ENCODE peak calls at places on chromosomes 16 and 17, in ten cellular contexts. K is H1; T is adrenal gland; P is amygdala; S is NCI-H2107; V is activated T-cell treated with anti-CD3 and anti-CD28 coated beads for 1 hour; L is kidney glomerular epithelial cell; I is stimulated activated CD4-positive, alpha-beta T cell treated with anti-CD3 and anti-CD28 coated beads, Interleukin-1b, Interleukin-23, amount 100 ng/mL, for 1 hour; O is substantia nigra; X is nephron progenitor cell. E is an unnamed sample.

GRCh38 chr17:74677558-74678466 is 34.9 kb downstream of the CD300LF start:
- DNase-seq in K (no peak), T (no peak), P (no peak), S (no peak), V (no peak), L (no peak), I (no peak), O (no peak), X (no peak), E (peak; percentile 86)

GRCh38 chr16:1363501-1364041 is 11.8 kb downstream of the GNPTG start:
- DNase-seq in K (peak; percentile 43), T (peak; percentile 73), P (peak; percentile 25), S (peak; percentile 61), V (peak; percentile 65), L (no peak), I (peak; percentile 41), O (no peak), X (peak; percentile 75), E (peak; percentile 13)

GRCh38 chr16:88058136-88058535 is 106.9 kb downstream of the BANP start:
- DNase-seq in K (no peak), T (no peak), P (no peak), S (no peak), V (no peak), L (no peak), I (no peak), O (no peak), X (no peak), E (no peak)

GRCh38 chr17:43917348-43918025 is 10.2 kb upstream of the MPP2 start:
- DNase-seq in K (no peak), T (peak; percentile 30), P (peak; percentile 35), S (no peak), V (peak; percentile 44), L (no peak), I (no peak), O (no peak), X (peak; percentile 47), E (peak; percentile 23)

GRCh38 chr17:54900457-54901229 is at the start of gene TOM1L1:
- DNase-seq in K (peak; percentile 56), T (peak; percentile 86), P (peak; percentile 52), S (peak; percentile 86), V (no peak), L (peak; percentile 57), I (no peak), O (no peak), X (peak; percentile 82), E (peak; percentile 63)

GRCh38 chr17:62865586-62865985 is 57.5 kb upstream of the MARCHF10 start:
- DNase-seq in K (no peak), T (no peak), P (no peak), S (no peak), V (no peak), L (no peak), I (no peak), O (no peak), X (no peak), E (no peak)

GRCh38 chr17:67443931-67444597 is 67.0 kb downstream of the PITPNC1 start:
- DNase-seq in K (no peak), T (peak; percentile 48), P (no peak), S (no peak), V (no peak), L (no peak), I (no peak), O (no peak), X (peak; percentile 8), E (peak; percentile 9)

GRCh38 chr17:36088559-36089376 is 1.2 kb downstream of the CCL3 start:
- DNase-seq in K (no peak), T (no peak), P (no peak), S (no peak), V (no peak), L (no peak), I (no peak), O (no peak), X (no peak), E (no peak)

GRCh38 chr17:17236295-17237025 is 508 bp downstream of the FLCN start:
- DNase-seq in K (no peak), T (peak; percentile 37), P (peak; percentile 16), S (no peak), V (no peak), L (peak; percentile 9), I (no peak), O (no peak), X (no peak), E (no peak)